ENCODE peak calls at places on chromosome 16, in nine cellular contexts. One of them, this sample, is unnamed.

GRCh38 chr16:52549011-52549692 is 2.2 kb upstream of the TOX3 start:
- DNase-seq in kidney tubule cell: peak; percentile 58
- DNase-seq in H54: no peak
- DNase-seq in EL: no peak
- DNase-seq in HFFc6: no peak
- DNase-seq in T-helper 2 cell: no peak
- DNase-seq in spleen: no peak
- DNase-seq in activated CD4-positive, alpha-beta T cell treated with anti-CD3 and anti-CD28 coated beads, Interleukin-2, amount 10 ng/mL, durations not matched to agents 7 days and 5 days: no peak
- DNase-seq in mucosa of descending colon: no peak
- DNase-seq in this sample: no peak

GRCh38 chr16:74942977-74943918 is 41.7 kb downstream of the WDR59 start:
- DNase-seq in kidney tubule cell: no peak
- DNase-seq in H54: no peak
- DNase-seq in EL: no peak
- DNase-seq in HFFc6: no peak
- DNase-seq in T-helper 2 cell: no peak
- DNase-seq in spleen: no peak
- DNase-seq in activated CD4-positive, alpha-beta T cell treated with anti-CD3 and anti-CD28 coated beads, Interleukin-2, amount 10 ng/mL, durations not matched to agents 7 days and 5 days: no peak
- DNase-seq in mucosa of descending colon: no peak
- DNase-seq in this sample: no peak

GRCh38 chr16:2296662-2297505 is 29.0 kb upstream of the RNPS1 start:
- DNase-seq in kidney tubule cell: peak; percentile 27
- DNase-seq in H54: peak; percentile 43
- DNase-seq in EL: peak; percentile 44
- DNase-seq in HFFc6: peak; percentile 5
- DNase-seq in T-helper 2 cell: no peak
- DNase-seq in spleen: no peak
- DNase-seq in activated CD4-positive, alpha-beta T cell treated with anti-CD3 and anti-CD28 coated beads, Interleukin-2, amount 10 ng/mL, durations not matched to agents 7 days and 5 days: no peak
- DNase-seq in mucosa of descending colon: peak; percentile 32
- DNase-seq in this sample: peak; percentile 45

GRCh38 chr16:89330177-89330856 is 112.8 kb downstream of the ZNF778 start:
- DNase-seq in kidney tubule cell: peak; percentile 98
- DNase-seq in H54: peak; percentile 84
- DNase-seq in EL: peak; percentile 44
- DNase-seq in HFFc6: no peak
- DNase-seq in T-helper 2 cell: no peak
- DNase-seq in spleen: peak; percentile 83
- DNase-seq in activated CD4-positive, alpha-beta T cell treated with anti-CD3 and anti-CD28 coated beads, Interleukin-2, amount 10 ng/mL, durations not matched to agents 7 days and 5 days: peak; percentile 57
- DNase-seq in mucosa of descending colon: no peak
- DNase-seq in this sample: peak; percentile 79

GRCh38 chr16:25184771-25185170 is 32.0 kb upstream of the AQP8 start:
- DNase-seq in kidney tubule cell: no peak
- DNase-seq in H54: no peak
- DNase-seq in EL: peak; percentile 15
- DNase-seq in HFFc6: no peak
- DNase-seq in T-helper 2 cell: no peak
- DNase-seq in spleen: no peak
- DNase-seq in activated CD4-positive, alpha-beta T cell treated with anti-CD3 and anti-CD28 coated beads, Interleukin-2, amount 10 ng/mL, durations not matched to agents 7 days and 5 days: no peak
- DNase-seq in mucosa of descending colon: no peak
- DNase-seq in this sample: no peak

GRCh38 chr16:75254359-75254837 is 3.0 kb upstream of the BCAR1 start:
- DNase-seq in kidney tubule cell: peak; percentile 80
- DNase-seq in H54: no peak
- DNase-seq in EL: peak; percentile 86
- DNase-seq in HFFc6: peak; percentile 91
- DNase-seq in T-helper 2 cell: no peak
- DNase-seq in spleen: peak; percentile 66
- DNase-seq in activated CD4-positive, alpha-beta T cell treated with anti-CD3 and anti-CD28 coated beads, Interleukin-2, amount 10 ng/mL, durations not matched to agents 7 days and 5 days: no peak
- DNase-seq in mucosa of descending colon: no peak
- DNase-seq in this sample: no peak

GRCh38 chr16:86663691-86664517 is 85.6 kb downstream of the FOXL1 start:
- DNase-seq in kidney tubule cell: no peak
- DNase-seq in H54: no peak
- DNase-seq in EL: peak; percentile 64
- DNase-seq in HFFc6: peak; percentile 73
- DNase-seq in T-helper 2 cell: no peak
- DNase-seq in spleen: no peak
- DNase-seq in activated CD4-positive, alpha-beta T cell treated with anti-CD3 and anti-CD28 coated beads, Interleukin-2, amount 10 ng/mL, durations not matched to agents 7 days and 5 days: no peak
- DNase-seq in mucosa of descending colon: no peak
- DNase-seq in this sample: no peak

GRCh38 chr16:72467157-72467759 is 295.3 kb upstream of the PMFBP1 start:
- DNase-seq in kidney tubule cell: peak; percentile 57
- DNase-seq in H54: no peak
- DNase-seq in EL: peak; percentile 38
- DNase-seq in HFFc6: peak; percentile 46
- DNase-seq in T-helper 2 cell: no peak
- DNase-seq in spleen: no peak
- DNase-seq in activated CD4-positive, alpha-beta T cell treated with anti-CD3 and anti-CD28 coated beads, Interleukin-2, amount 10 ng/mL, durations not matched to agents 7 days and 5 days: no peak
- DNase-seq in mucosa of descending colon: peak; percentile 35
- DNase-seq in this sample: peak; percentile 74

GRCh38 chr16:81647527-81647926 is 131.6 kb upstream of the PLCG2 start:
- DNase-seq in kidney tubule cell: peak; percentile 89
- DNase-seq in H54: peak; percentile 95
- DNase-seq in EL: peak; percentile 87
- DNase-seq in HFFc6: peak; percentile 77
- DNase-seq in T-helper 2 cell: no peak
- DNase-seq in spleen: no peak
- DNase-seq in activated CD4-positive, alpha-beta T cell treated with anti-CD3 and anti-CD28 coated beads, Interleukin-2, amount 10 ng/mL, durations not matched to agents 7 days and 5 days: no peak
- DNase-seq in mucosa of descending colon: no peak
- DNase-seq in this sample: peak; percentile 86

GRCh38 chr16:50271148-50272041 is 5.0 kb downstream of the ADCY7 start:
- DNase-seq in kidney tubule cell: no peak
- DNase-seq in H54: no peak
- DNase-seq in EL: no peak
- DNase-seq in HFFc6: no peak
- DNase-seq in T-helper 2 cell: no peak
- DNase-seq in spleen: peak; percentile 76
- DNase-seq in activated CD4-positive, alpha-beta T cell treated with anti-CD3 and anti-CD28 coated beads, Interleukin-2, amount 10 ng/mL, durations not matched to agents 7 days and 5 days: no peak
- DNase-seq in mucosa of descending colon: no peak
- DNase-seq in this sample: no peak

GRCh38 chr16:2514333-2515179 is 804 bp downstream of the ATP6V0C start:
- DNase-seq in kidney tubule cell: peak; percentile 35
- DNase-seq in H54: no peak
- DNase-seq in EL: no peak
- DNase-seq in HFFc6: no peak
- DNase-seq in T-helper 2 cell: no peak
- DNase-seq in spleen: peak; percentile 91
- DNase-seq in activated CD4-positive, alpha-beta T cell treated with anti-CD3 and anti-CD28 coated beads, Interleukin-2, amount 10 ng/mL, durations not matched to agents 7 days and 5 days: peak; percentile 41
- DNase-seq in mucosa of descending colon: no peak
- DNase-seq in this sample: no peak

GRCh38 chr16:64964126-64964540 is 157.7 kb downstream of the CDH11 start:
- DNase-seq in kidney tubule cell: peak; percentile 8
- DNase-seq in H54: no peak
- DNase-seq in EL: peak; percentile 78
- DNase-seq in HFFc6: peak; percentile 72
- DNase-seq in T-helper 2 cell: no peak
- DNase-seq in spleen: no peak
- DNase-seq in activated CD4-positive, alpha-beta T cell treated with anti-CD3 and anti-CD28 coated beads, Interleukin-2, amount 10 ng/mL, durations not matched to agents 7 days and 5 days: no peak
- DNase-seq in mucosa of descending colon: no peak
- DNase-seq in this sample: no peak

GRCh38 chr16:14963281-14964173 is 11.3 kb upstream of the PDXDC1 start:
- DNase-seq in kidney tubule cell: no peak
- DNase-seq in H54: no peak
- DNase-seq in EL: no peak
- DNase-seq in HFFc6: no peak
- DNase-seq in T-helper 2 cell: no peak
- DNase-seq in spleen: no peak
- DNase-seq in activated CD4-positive, alpha-beta T cell treated with anti-CD3 and anti-CD28 coated beads, Interleukin-2, amount 10 ng/mL, durations not matched to agents 7 days and 5 days: no peak
- DNase-seq in mucosa of descending colon: no peak
- DNase-seq in this sample: no peak

GRCh38 chr16:4339909-4340308 is 11.2 kb downstream of the PAM16 start:
- DNase-seq in kidney tubule cell: peak; percentile 39
- DNase-seq in H54: no peak
- DNase-seq in EL: no peak
- DNase-seq in HFFc6: no peak
- DNase-seq in T-helper 2 cell: no peak
- DNase-seq in spleen: peak; percentile 80
- DNase-seq in activated CD4-positive, alpha-beta T cell treated with anti-CD3 and anti-CD28 coated beads, Interleukin-2, amount 10 ng/mL, durations not matched to agents 7 days and 5 days: no peak
- DNase-seq in mucosa of descending colon: no peak
- DNase-seq in this sample: no peak

GRCh38 chr16:48358419-48358818 is 26.8 kb downstream of the SIAH1 start:
- DNase-seq in kidney tubule cell: no peak
- DNase-seq in H54: no peak
- DNase-seq in EL: no peak
- DNase-seq in HFFc6: no peak
- DNase-seq in T-helper 2 cell: no peak
- DNase-seq in spleen: no peak
- DNase-seq in activated CD4-positive, alpha-beta T cell treated with anti-CD3 and anti-CD28 coated beads, Interleukin-2, amount 10 ng/mL, durations not matched to agents 7 days and 5 days: no peak
- DNase-seq in mucosa of descending colon: no peak
- DNase-seq in this sample: no peak

GRCh38 chr16:90019543-90020259 is 445 bp upstream of the DBNDD1 start:
- DNase-seq in kidney tubule cell: peak; percentile 73
- DNase-seq in H54: peak; percentile 40
- DNase-seq in EL: peak; percentile 72
- DNase-seq in HFFc6: peak; percentile 79
- DNase-seq in T-helper 2 cell: peak; percentile 12
- DNase-seq in spleen: peak; percentile 84
- DNase-seq in activated CD4-positive, alpha-beta T cell treated with anti-CD3 and anti-CD28 coated beads, Interleukin-2, amount 10 ng/mL, durations not matched to agents 7 days and 5 days: peak; percentile 26
- DNase-seq in mucosa of descending colon: peak; percentile 50
- DNase-seq in this sample: peak; percentile 58

GRCh38 chr16:60929-61878 is 7.6 kb downstream of the SNRNP25 start:
- DNase-seq in kidney tubule cell: no peak
- DNase-seq in H54: no peak
- DNase-seq in EL: no peak
- DNase-seq in HFFc6: no peak
- DNase-seq in T-helper 2 cell: no peak
- DNase-seq in spleen: peak; percentile 70
- DNase-seq in activated CD4-positive, alpha-beta T cell treated with anti-CD3 and anti-CD28 coated beads, Interleukin-2, amount 10 ng/mL, durations not matched to agents 7 days and 5 days: no peak
- DNase-seq in mucosa of descending colon: no peak
- DNase-seq in this sample: no peak

GRCh38 chr16:87556941-87557459 is 45.3 kb upstream of the JPH3 start:
- DNase-seq in kidney tubule cell: no peak
- DNase-seq in H54: no peak
- DNase-seq in EL: no peak
- DNase-seq in HFFc6: no peak
- DNase-seq in T-helper 2 cell: no peak
- DNase-seq in spleen: peak; percentile 83
- DNase-seq in activated CD4-positive, alpha-beta T cell treated with anti-CD3 and anti-CD28 coated beads, Interleukin-2, amount 10 ng/mL, durations not matched to agents 7 days and 5 days: no peak
- DNase-seq in mucosa of descending colon: peak; percentile 32
- DNase-seq in this sample: no peak

GRCh38 chr16:10097273-10097672 is 85.0 kb downstream of the GRIN2A start:
- DNase-seq in kidney tubule cell: no peak
- DNase-seq in H54: no peak
- DNase-seq in EL: peak; percentile 77
- DNase-seq in HFFc6: peak; percentile 39
- DNase-seq in T-helper 2 cell: no peak
- DNase-seq in spleen: no peak
- DNase-seq in activated CD4-positive, alpha-beta T cell treated with anti-CD3 and anti-CD28 coated beads, Interleukin-2, amount 10 ng/mL, durations not matched to agents 7 days and 5 days: no peak
- DNase-seq in mucosa of descending colon: no peak
- DNase-seq in this sample: no peak

GRCh38 chr16:85718682-85719081 is 29.9 kb upstream of the GINS2 start:
- DNase-seq in kidney tubule cell: peak; percentile 27
- DNase-seq in H54: no peak
- DNase-seq in EL: peak; percentile 22
- DNase-seq in HFFc6: no peak
- DNase-seq in T-helper 2 cell: no peak
- DNase-seq in spleen: no peak
- DNase-seq in activated CD4-positive, alpha-beta T cell treated with anti-CD3 and anti-CD28 coated beads, Interleukin-2, amount 10 ng/mL, durations not matched to agents 7 days and 5 days: no peak
- DNase-seq in mucosa of descending colon: peak; percentile 53
- DNase-seq in this sample: no peak

GRCh38 chr16:50451951-50452508 is 83.2 kb upstream of the BRD7 start:
- DNase-seq in kidney tubule cell: no peak
- DNase-seq in H54: no peak
- DNase-seq in EL: no peak
- DNase-seq in HFFc6: no peak
- DNase-seq in T-helper 2 cell: no peak
- DNase-seq in spleen: no peak
- DNase-seq in activated CD4-positive, alpha-beta T cell treated with anti-CD3 and anti-CD28 coated beads, Interleukin-2, amount 10 ng/mL, durations not matched to agents 7 days and 5 days: no peak
- DNase-seq in mucosa of descending colon: no peak
- DNase-seq in this sample: no peak

GRCh38 chr16:85080923-85081498 is 31.3 kb downstream of the CIBAR2 start:
- DNase-seq in kidney tubule cell: no peak
- DNase-seq in H54: no peak
- DNase-seq in EL: no peak
- DNase-seq in HFFc6: no peak
- DNase-seq in T-helper 2 cell: no peak
- DNase-seq in spleen: no peak
- DNase-seq in activated CD4-positive, alpha-beta T cell treated with anti-CD3 and anti-CD28 coated beads, Interleukin-2, amount 10 ng/mL, durations not matched to agents 7 days and 5 days: no peak
- DNase-seq in mucosa of descending colon: no peak
- DNase-seq in this sample: no peak

GRCh38 chr16:82835487-82836160 is 208.9 kb downstream of the CDH13 start:
- DNase-seq in kidney tubule cell: no peak
- DNase-seq in H54: no peak
- DNase-seq in EL: peak; percentile 85
- DNase-seq in HFFc6: no peak
- DNase-seq in T-helper 2 cell: no peak
- DNase-seq in spleen: no peak
- DNase-seq in activated CD4-positive, alpha-beta T cell treated with anti-CD3 and anti-CD28 coated beads, Interleukin-2, amount 10 ng/mL, durations not matched to agents 7 days and 5 days: no peak
- DNase-seq in mucosa of descending colon: no peak
- DNase-seq in this sample: no peak

GRCh38 chr16:80258407-80258806 is 282.4 kb upstream of the DYNLRB2 start:
- DNase-seq in kidney tubule cell: no peak
- DNase-seq in H54: no peak
- DNase-seq in EL: no peak
- DNase-seq in HFFc6: no peak
- DNase-seq in T-helper 2 cell: no peak
- DNase-seq in spleen: no peak
- DNase-seq in activated CD4-positive, alpha-beta T cell treated with anti-CD3 and anti-CD28 coated beads, Interleukin-2, amount 10 ng/mL, durations not matched to agents 7 days and 5 days: no peak
- DNase-seq in mucosa of descending colon: no peak
- DNase-seq in this sample: no peak

GRCh38 chr16:65524997-65525396 is 403.1 kb upstream of the CDH11 start:
- DNase-seq in kidney tubule cell: peak; percentile 83
- DNase-seq in H54: no peak
- DNase-seq in EL: peak; percentile 41
- DNase-seq in HFFc6: no peak
- DNase-seq in T-helper 2 cell: no peak
- DNase-seq in spleen: no peak
- DNase-seq in activated CD4-positive, alpha-beta T cell treated with anti-CD3 and anti-CD28 coated beads, Interleukin-2, amount 10 ng/mL, durations not matched to agents 7 days and 5 days: no peak
- DNase-seq in mucosa of descending colon: peak; percentile 2
- DNase-seq in this sample: no peak

GRCh38 chr16:50440531-50440930 is 71.7 kb upstream of the BRD7 start:
- DNase-seq in kidney tubule cell: no peak
- DNase-seq in H54: no peak
- DNase-seq in EL: no peak
- DNase-seq in HFFc6: no peak
- DNase-seq in T-helper 2 cell: no peak
- DNase-seq in spleen: no peak
- DNase-seq in activated CD4-positive, alpha-beta T cell treated with anti-CD3 and anti-CD28 coated beads, Interleukin-2, amount 10 ng/mL, durations not matched to agents 7 days and 5 days: no peak
- DNase-seq in mucosa of descending colon: no peak
- DNase-seq in this sample: no peak

This sample was measured in ACHN.